ENCODE peak calls at places on chromosome 1, in ten cellular contexts. One of them, this sample, is unnamed.

GRCh38 chr1:177862916-177863315 is 106.9 kb downstream of the SEC16B start:
- DNase-seq in NAMALWA: no peak
- DNase-seq in HEK293T: no peak
- DNase-seq in foreskin melanocyte: peak
- DNase-seq in germinal center: no peak
- DNase-seq in bronchial epithelial cell: no peak
- DNase-seq in astrocyte of the spinal cord: no peak
- DNase-seq in heart right ventricle: no peak
- DNase-seq in stimulated activated CD8-positive, alpha-beta memory T cell treated with anti-CD3 and anti-CD28 coated beads, Interleukin-2, amount 100 ng/mL, for 48 hours: no peak
- DNase-seq in tibial artery: no peak
- DNase-seq in this sample: no peak

GRCh38 chr1:234065794-234066447 is 161.4 kb downstream of the SLC35F3 start:
- DNase-seq in NAMALWA: peak
- DNase-seq in HEK293T: peak
- DNase-seq in foreskin melanocyte: peak
- DNase-seq in germinal center: peak
- DNase-seq in bronchial epithelial cell: peak
- DNase-seq in astrocyte of the spinal cord: peak
- DNase-seq in heart right ventricle: peak
- DNase-seq in stimulated activated CD8-positive, alpha-beta memory T cell treated with anti-CD3 and anti-CD28 coated beads, Interleukin-2, amount 100 ng/mL, for 48 hours: peak
- DNase-seq in tibial artery: no peak
- DNase-seq in this sample: peak

GRCh38 chr1:228990906-228991569 is 255.8 kb downstream of the RHOU start:
- DNase-seq in NAMALWA: no peak
- DNase-seq in HEK293T: no peak
- DNase-seq in foreskin melanocyte: no peak
- DNase-seq in germinal center: no peak
- DNase-seq in bronchial epithelial cell: no peak
- DNase-seq in astrocyte of the spinal cord: no peak
- DNase-seq in heart right ventricle: no peak
- DNase-seq in stimulated activated CD8-positive, alpha-beta memory T cell treated with anti-CD3 and anti-CD28 coated beads, Interleukin-2, amount 100 ng/mL, for 48 hours: no peak
- DNase-seq in tibial artery: no peak
- DNase-seq in this sample: no peak

GRCh38 chr1:46532498-46533178 is 18.8 kb downstream of the KNCN start:
- DNase-seq in NAMALWA: no peak
- DNase-seq in HEK293T: no peak
- DNase-seq in foreskin melanocyte: no peak
- DNase-seq in germinal center: peak
- DNase-seq in bronchial epithelial cell: no peak
- DNase-seq in astrocyte of the spinal cord: peak
- DNase-seq in heart right ventricle: peak
- DNase-seq in stimulated activated CD8-positive, alpha-beta memory T cell treated with anti-CD3 and anti-CD28 coated beads, Interleukin-2, amount 100 ng/mL, for 48 hours: peak
- DNase-seq in tibial artery: peak
- DNase-seq in this sample: peak

GRCh38 chr1:19360026-19360813 is 48.1 kb downstream of the SLC66A1 start:
- DNase-seq in NAMALWA: no peak
- DNase-seq in HEK293T: no peak
- DNase-seq in foreskin melanocyte: no peak
- DNase-seq in germinal center: no peak
- DNase-seq in bronchial epithelial cell: no peak
- DNase-seq in astrocyte of the spinal cord: no peak
- DNase-seq in heart right ventricle: no peak
- DNase-seq in stimulated activated CD8-positive, alpha-beta memory T cell treated with anti-CD3 and anti-CD28 coated beads, Interleukin-2, amount 100 ng/mL, for 48 hours: no peak
- DNase-seq in tibial artery: no peak
- DNase-seq in this sample: no peak

GRCh38 chr1:54810144-54810942 is 9.2 kb upstream of the TTC22 start:
- DNase-seq in NAMALWA: peak
- DNase-seq in HEK293T: peak
- DNase-seq in foreskin melanocyte: peak
- DNase-seq in germinal center: peak
- DNase-seq in bronchial epithelial cell: peak
- DNase-seq in astrocyte of the spinal cord: peak
- DNase-seq in heart right ventricle: peak
- DNase-seq in stimulated activated CD8-positive, alpha-beta memory T cell treated with anti-CD3 and anti-CD28 coated beads, Interleukin-2, amount 100 ng/mL, for 48 hours: peak
- DNase-seq in tibial artery: no peak
- DNase-seq in this sample: peak

GRCh38 chr1:245704765-245705164 is 550.0 kb downstream of the KIF26B start:
- DNase-seq in NAMALWA: no peak
- DNase-seq in HEK293T: no peak
- DNase-seq in foreskin melanocyte: no peak
- DNase-seq in germinal center: no peak
- DNase-seq in bronchial epithelial cell: peak
- DNase-seq in astrocyte of the spinal cord: peak
- DNase-seq in heart right ventricle: no peak
- DNase-seq in stimulated activated CD8-positive, alpha-beta memory T cell treated with anti-CD3 and anti-CD28 coated beads, Interleukin-2, amount 100 ng/mL, for 48 hours: no peak
- DNase-seq in tibial artery: no peak
- DNase-seq in this sample: no peak

GRCh38 chr1:214993419-214993818 is 89.1 kb upstream of the KCNK2 start:
- DNase-seq in NAMALWA: no peak
- DNase-seq in HEK293T: no peak
- DNase-seq in foreskin melanocyte: no peak
- DNase-seq in germinal center: no peak
- DNase-seq in bronchial epithelial cell: peak
- DNase-seq in astrocyte of the spinal cord: no peak
- DNase-seq in heart right ventricle: no peak
- DNase-seq in stimulated activated CD8-positive, alpha-beta memory T cell treated with anti-CD3 and anti-CD28 coated beads, Interleukin-2, amount 100 ng/mL, for 48 hours: no peak
- DNase-seq in tibial artery: no peak
- DNase-seq in this sample: no peak

GRCh38 chr1:156900019-156900718 is 6.7 kb downstream of the PEAR1 start:
- DNase-seq in NAMALWA: no peak
- DNase-seq in HEK293T: no peak
- DNase-seq in foreskin melanocyte: no peak
- DNase-seq in germinal center: no peak
- DNase-seq in bronchial epithelial cell: no peak
- DNase-seq in astrocyte of the spinal cord: no peak
- DNase-seq in heart right ventricle: no peak
- DNase-seq in stimulated activated CD8-positive, alpha-beta memory T cell treated with anti-CD3 and anti-CD28 coated beads, Interleukin-2, amount 100 ng/mL, for 48 hours: no peak
- DNase-seq in tibial artery: no peak
- DNase-seq in this sample: no peak

GRCh38 chr1:228463559-228464455 is 23.4 kb upstream of the RNF187 start:
- DNase-seq in NAMALWA: peak
- DNase-seq in HEK293T: no peak
- DNase-seq in foreskin melanocyte: peak
- DNase-seq in germinal center: peak
- DNase-seq in bronchial epithelial cell: no peak
- DNase-seq in astrocyte of the spinal cord: no peak
- DNase-seq in heart right ventricle: no peak
- DNase-seq in stimulated activated CD8-positive, alpha-beta memory T cell treated with anti-CD3 and anti-CD28 coated beads, Interleukin-2, amount 100 ng/mL, for 48 hours: peak
- DNase-seq in tibial artery: no peak
- DNase-seq in this sample: peak

GRCh38 chr1:66444438-66445265 is 89.3 kb upstream of the SGIP1 start:
- DNase-seq in NAMALWA: no peak
- DNase-seq in HEK293T: no peak
- DNase-seq in foreskin melanocyte: no peak
- DNase-seq in germinal center: no peak
- DNase-seq in bronchial epithelial cell: no peak
- DNase-seq in astrocyte of the spinal cord: no peak
- DNase-seq in heart right ventricle: no peak
- DNase-seq in stimulated activated CD8-positive, alpha-beta memory T cell treated with anti-CD3 and anti-CD28 coated beads, Interleukin-2, amount 100 ng/mL, for 48 hours: no peak
- DNase-seq in tibial artery: no peak
- DNase-seq in this sample: no peak

GRCh38 chr1:18901952-18902522 is 318 bp downstream of the ALDH4A1 start:
- DNase-seq in NAMALWA: peak
- DNase-seq in HEK293T: peak
- DNase-seq in foreskin melanocyte: no peak
- DNase-seq in germinal center: peak
- DNase-seq in bronchial epithelial cell: no peak
- DNase-seq in astrocyte of the spinal cord: no peak
- DNase-seq in heart right ventricle: no peak
- DNase-seq in stimulated activated CD8-positive, alpha-beta memory T cell treated with anti-CD3 and anti-CD28 coated beads, Interleukin-2, amount 100 ng/mL, for 48 hours: no peak
- DNase-seq in tibial artery: no peak
- DNase-seq in this sample: peak

GRCh38 chr1:234544094-234544579 is 65.2 kb upstream of the TARBP1 start:
- DNase-seq in NAMALWA: peak
- DNase-seq in HEK293T: peak
- DNase-seq in foreskin melanocyte: peak
- DNase-seq in germinal center: no peak
- DNase-seq in bronchial epithelial cell: peak
- DNase-seq in astrocyte of the spinal cord: peak
- DNase-seq in heart right ventricle: peak
- DNase-seq in stimulated activated CD8-positive, alpha-beta memory T cell treated with anti-CD3 and anti-CD28 coated beads, Interleukin-2, amount 100 ng/mL, for 48 hours: peak
- DNase-seq in tibial artery: peak
- DNase-seq in this sample: no peak

GRCh38 chr1:235892734-235893413 is 26.2 kb upstream of the LYST start:
- DNase-seq in NAMALWA: no peak
- DNase-seq in HEK293T: no peak
- DNase-seq in foreskin melanocyte: no peak
- DNase-seq in germinal center: no peak
- DNase-seq in bronchial epithelial cell: no peak
- DNase-seq in astrocyte of the spinal cord: no peak
- DNase-seq in heart right ventricle: no peak
- DNase-seq in stimulated activated CD8-positive, alpha-beta memory T cell treated with anti-CD3 and anti-CD28 coated beads, Interleukin-2, amount 100 ng/mL, for 48 hours: no peak
- DNase-seq in tibial artery: no peak
- DNase-seq in this sample: no peak

GRCh38 chr1:202752799-202753198 is 42.5 kb upstream of the SYT2 start:
- DNase-seq in NAMALWA: no peak
- DNase-seq in HEK293T: no peak
- DNase-seq in foreskin melanocyte: no peak
- DNase-seq in germinal center: no peak
- DNase-seq in bronchial epithelial cell: no peak
- DNase-seq in astrocyte of the spinal cord: no peak
- DNase-seq in heart right ventricle: no peak
- DNase-seq in stimulated activated CD8-positive, alpha-beta memory T cell treated with anti-CD3 and anti-CD28 coated beads, Interleukin-2, amount 100 ng/mL, for 48 hours: no peak
- DNase-seq in tibial artery: no peak
- DNase-seq in this sample: no peak

GRCh38 chr1:185404864-185405568 is 88.0 kb upstream of the IVNS1ABP start:
- DNase-seq in NAMALWA: no peak
- DNase-seq in HEK293T: no peak
- DNase-seq in foreskin melanocyte: no peak
- DNase-seq in germinal center: no peak
- DNase-seq in bronchial epithelial cell: peak
- DNase-seq in astrocyte of the spinal cord: no peak
- DNase-seq in heart right ventricle: no peak
- DNase-seq in stimulated activated CD8-positive, alpha-beta memory T cell treated with anti-CD3 and anti-CD28 coated beads, Interleukin-2, amount 100 ng/mL, for 48 hours: no peak
- DNase-seq in tibial artery: no peak
- DNase-seq in this sample: no peak